ENCODE peak calls at places on chromosomes 5 and 9, in ten cellular contexts. A is lower lobe of right lung; E is stimulated activated naive CD8-positive, alpha-beta T cell treated with anti-CD3 and anti-CD28 coated beads, Interleukin-15, amount 100 ng/mL, for 72 hours; P is activated CD8-positive, alpha-beta T cell treated with anti-CD3 and anti-CD28 coated beads for 36 hours; Z is CD8-positive, alpha-beta T cell; N is heart left ventricle; Q is natural killer cell; H is left lung; R is left ventricle myocardium superior; Y is aorta. M is an unnamed sample.

GRCh38 chr9:134738869-134739659 is 97.5 kb downstream of the COL5A1 start:
- ATAC-seq in E (no peak), P (peak; percentile 55), Q (no peak), Z (no peak), Y (peak; percentile 78), A (peak; percentile 50), H (peak; percentile 70), R (peak; percentile 45), N (peak; percentile 64), M (peak; percentile 51)

GRCh38 chr9:137760426-137760825 is 117.2 kb upstream of the CACNA1B start:
- ATAC-seq in R (no peak), Q (no peak), H (no peak), N (no peak), Y (no peak), E (no peak), P (no peak), Z (no peak), A (no peak), M (no peak)

GRCh38 chr9:107638922-107639321 is 149.4 kb upstream of the KLF4 start:
- ATAC-seq in Z (no peak), H (peak; percentile 37), N (peak; percentile 30), R (peak; percentile 23), Y (peak; percentile 56), P (no peak), A (peak; percentile 68), E (no peak), Q (no peak), M (peak; percentile 26)

GRCh38 chr5:48192-48591 is 43.8 kb upstream of the PLEKHG4B start:
- ATAC-seq in H (no peak), P (no peak), E (no peak), Z (no peak), Q (no peak), N (no peak), Y (no peak), R (no peak), A (no peak), M (no peak)

GRCh38 chr5:174454464-174454863 is 269.9 kb upstream of the MSX2 start:
- ATAC-seq in P (peak; percentile 80), H (no peak), A (no peak), N (no peak), Z (peak; percentile 56), Y (no peak), Q (peak; percentile 84), R (no peak), E (no peak), M (no peak)

GRCh38 chr5:150173154-150173553 is 6.6 kb downstream of the CDX1 start:
- ATAC-seq in Q (no peak), Z (no peak), A (no peak), R (no peak), E (no peak), N (no peak), H (no peak), P (no peak), Y (no peak), M (no peak)

GRCh38 chr9:27457445-27457844 is 66.6 kb upstream of the IFNK start:
- ATAC-seq in E (no peak), P (no peak), R (peak; percentile 52), Z (no peak), N (peak; percentile 71), Y (no peak), A (no peak), Q (no peak), H (no peak), M (no peak)

GRCh38 chr5:80781356-80781755 is 126.6 kb upstream of the DHFR start:
- ATAC-seq in P (peak; percentile 71), Y (no peak), A (no peak), H (no peak), E (peak; percentile 59), Z (no peak), Q (no peak), R (no peak), N (no peak), M (no peak)

GRCh38 chr9:21761309-21761901 is 41.0 kb upstream of the MTAP start:
- ATAC-seq in Y (no peak), P (peak; percentile 93), Q (no peak), H (no peak), N (no peak), R (no peak), A (no peak), E (peak; percentile 99), Z (no peak), M (no peak)

GRCh38 chr5:140664018-140664352 is 719 bp upstream of the WDR55 start:
- ATAC-seq in Q (no peak), H (peak; percentile 32), P (no peak), R (peak; percentile 15), A (no peak), Y (no peak), N (peak; percentile 17), E (no peak), Z (no peak), M (no peak)

GRCh38 chr5:107431998-107432397 is 238.7 kb downstream of the EFNA5 start:
- ATAC-seq in A (no peak), Q (no peak), P (no peak), H (peak; percentile 35), Y (no peak), R (peak; percentile 50), E (no peak), Z (no peak), N (peak; percentile 22), M (no peak)

GRCh38 chr5:168843998-168844374 is 264.8 kb upstream of the PANK3 start:
- ATAC-seq in P (no peak), Z (no peak), A (no peak), N (peak; percentile 45), E (no peak), Y (no peak), Q (no peak), R (peak; percentile 39), H (no peak), M (no peak)

GRCh38 chr5:2375291-2375690 is 376.2 kb downstream of the IRX2 start:
- ATAC-seq in R (no peak), P (no peak), A (no peak), Z (no peak), Y (no peak), E (no peak), Q (no peak), N (no peak), H (no peak), M (no peak)

GRCh38 chr5:1897386-1897785 is 14.7 kb upstream of the IRX4 start:
- ATAC-seq in R (no peak), P (no peak), A (no peak), Y (no peak), Z (no peak), N (no peak), E (no peak), H (no peak), Q (no peak), M (no peak)

GRCh38 chr5:69432412-69433206 is 17.7 kb downstream of the MARVELD2 start:
- ATAC-seq in Q (no peak), R (no peak), Y (no peak), E (no peak), Z (no peak), P (no peak), N (no peak), H (no peak), A (no peak), M (no peak)

GRCh38 chr9:92189782-92190535 is 74.7 kb upstream of the SPTLC1 start:
- ATAC-seq in Q (no peak), N (no peak), H (no peak), Y (no peak), A (peak; percentile 12), E (peak; percentile 44), R (no peak), P (no peak), Z (no peak), M (no peak)

GRCh38 chr5:93342563-93343061 is 238.4 kb downstream of the NR2F1-AS1 start:
- ATAC-seq in H (no peak), P (no peak), Z (no peak), E (no peak), N (no peak), A (no peak), Q (no peak), Y (no peak), R (no peak), M (no peak)

GRCh38 chr9:130634191-130634768 is 30.1 kb upstream of the PRDM12 start:
- ATAC-seq in P (no peak), H (no peak), Z (no peak), N (no peak), Y (no peak), R (no peak), Q (no peak), E (no peak), A (no peak), M (no peak)

GRCh38 chr5:175681975-175682354 is 24.1 kb downstream of the HRH2 start:
- ATAC-seq in N (peak; percentile 44), H (no peak), E (no peak), Z (no peak), Y (no peak), Q (no peak), P (no peak), A (no peak), R (peak; percentile 62), M (no peak)

M was measured in gastroesophageal sphincter.